ENCODE peak calls at places on chromosomes 3 and 15, in four cellular contexts. One of them, this sample, is unnamed.

GRCh38 chr3:146796078-146796477 is 190.9 kb upstream of the PLSCR5 start:
- DNase-seq in foreskin melanocyte: no peak
- DNase-seq in GM04503: no peak
- DNase-seq in H9: no peak
- DNase-seq in this sample: no peak

GRCh38 chr3:28989646-28990089 is 291.2 kb upstream of the RBMS3 start:
- DNase-seq in foreskin melanocyte: peak; percentile 87
- DNase-seq in GM04503: no peak
- DNase-seq in H9: no peak
- DNase-seq in this sample: peak; percentile 22

GRCh38 chr3:4721511-4721911 is 228.4 kb downstream of the ITPR1 start:
- DNase-seq in foreskin melanocyte: no peak
- DNase-seq in GM04503: peak; percentile 66
- DNase-seq in H9: no peak
- DNase-seq in this sample: no peak

GRCh38 chr3:197331131-197331530 is 32.7 kb upstream of the DLG1 start:
- DNase-seq in foreskin melanocyte: no peak
- DNase-seq in GM04503: no peak
- DNase-seq in H9: no peak
- DNase-seq in this sample: peak; percentile 61

GRCh38 chr3:1227111-1227510 is 134.3 kb downstream of the CNTN6 start:
- DNase-seq in foreskin melanocyte: no peak
- DNase-seq in GM04503: no peak
- DNase-seq in H9: no peak
- DNase-seq in this sample: no peak

GRCh38 chr3:125683067-125683844 is 88.0 kb upstream of the OSBPL11 start:
- DNase-seq in foreskin melanocyte: no peak
- DNase-seq in GM04503: no peak
- DNase-seq in H9: no peak
- DNase-seq in this sample: no peak

GRCh38 chr3:52291508-52292181 is 4.0 kb downstream of the GLYCTK start:
- DNase-seq in foreskin melanocyte: no peak
- DNase-seq in GM04503: no peak
- DNase-seq in H9: no peak
- DNase-seq in this sample: peak; percentile 34

GRCh38 chr15:35305031-35305555 is 220.0 kb upstream of the NANOGP8 start:
- DNase-seq in foreskin melanocyte: no peak
- DNase-seq in GM04503: no peak
- DNase-seq in H9: no peak
- DNase-seq in this sample: no peak

GRCh38 chr3:133644768-133645167 is 17.0 kb downstream of the TOPBP1 start:
- DNase-seq in foreskin melanocyte: peak; percentile 79
- DNase-seq in GM04503: no peak
- DNase-seq in H9: no peak
- DNase-seq in this sample: peak; percentile 15

GRCh38 chr3:48684480-48685143 is 1.1 kb downstream of the NCKIPSD start:
- DNase-seq in foreskin melanocyte: no peak
- DNase-seq in GM04503: no peak
- DNase-seq in H9: no peak
- DNase-seq in this sample: no peak

GRCh38 chr3:62159693-62160092 is 213.7 kb downstream of the FEZF2 start:
- DNase-seq in foreskin melanocyte: no peak
- DNase-seq in GM04503: peak; percentile 81
- DNase-seq in H9: no peak
- DNase-seq in this sample: no peak

GRCh38 chr3:48661501-48662139 is 1.1 kb downstream of the CELSR3 start:
- DNase-seq in foreskin melanocyte: peak; percentile 21
- DNase-seq in GM04503: no peak
- DNase-seq in H9: peak; percentile 87
- DNase-seq in this sample: peak; percentile 32

GRCh38 chr3:157354722-157355121 is 81.9 kb upstream of the PTX3 start:
- DNase-seq in foreskin melanocyte: no peak
- DNase-seq in GM04503: no peak
- DNase-seq in H9: no peak
- DNase-seq in this sample: peak; percentile 61

GRCh38 chr15:74208901-74209559 is 6.4 kb upstream of the STRA6 start:
- DNase-seq in foreskin melanocyte: no peak
- DNase-seq in GM04503: no peak
- DNase-seq in H9: peak; percentile 78
- DNase-seq in this sample: no peak

GRCh38 chr3:186644683-186645082 is 4.5 kb downstream of the FETUB start:
- DNase-seq in foreskin melanocyte: no peak
- DNase-seq in GM04503: no peak
- DNase-seq in H9: no peak
- DNase-seq in this sample: no peak

GRCh38 chr3:46280105-46280797 is 38.0 kb downstream of the CCR3 start:
- DNase-seq in foreskin melanocyte: peak; percentile 2
- DNase-seq in GM04503: no peak
- DNase-seq in H9: no peak
- DNase-seq in this sample: no peak

GRCh38 chr3:41673643-41674042 is 288.3 kb downstream of the ULK4 start:
- DNase-seq in foreskin melanocyte: no peak
- DNase-seq in GM04503: peak; percentile 42
- DNase-seq in H9: no peak
- DNase-seq in this sample: no peak

GRCh38 chr3:43858052-43858701 is 167.4 kb downstream of the ABHD5 start:
- DNase-seq in foreskin melanocyte: no peak
- DNase-seq in GM04503: no peak
- DNase-seq in H9: peak; percentile 36
- DNase-seq in this sample: no peak

GRCh38 chr3:111845996-111846395 is 13.1 kb upstream of the PHLDB2 start:
- DNase-seq in foreskin melanocyte: no peak
- DNase-seq in GM04503: no peak
- DNase-seq in H9: no peak
- DNase-seq in this sample: no peak

GRCh38 chr15:74540135-74540760 is 772 bp upstream of the ARID3B start:
- DNase-seq in foreskin melanocyte: no peak
- DNase-seq in GM04503: no peak
- DNase-seq in H9: no peak
- DNase-seq in this sample: no peak

GRCh38 chr3:165133188-165133899 is 55.0 kb upstream of the SI start:
- DNase-seq in foreskin melanocyte: no peak
- DNase-seq in GM04503: no peak
- DNase-seq in H9: no peak
- DNase-seq in this sample: no peak

GRCh38 chr15:43776101-43776717 is 557 bp downstream of the ELL3 start:
- DNase-seq in foreskin melanocyte: no peak
- DNase-seq in GM04503: no peak
- DNase-seq in H9: peak; percentile 73
- DNase-seq in this sample: no peak

GRCh38 chr3:186785517-186786018 is 2.2 kb downstream of the EIF4A2 start:
- DNase-seq in foreskin melanocyte: no peak
- DNase-seq in GM04503: no peak
- DNase-seq in H9: no peak
- DNase-seq in this sample: no peak

GRCh38 chr15:62896969-62897486 is 145.5 kb upstream of the TPM1 start:
- DNase-seq in foreskin melanocyte: peak; percentile 87
- DNase-seq in GM04503: peak; percentile 97
- DNase-seq in H9: no peak
- DNase-seq in this sample: peak; percentile 30

GRCh38 chr15:89888214-89888804 is 5.5 kb downstream of the AP3S2 start:
- DNase-seq in foreskin melanocyte: no peak
- DNase-seq in GM04503: peak; percentile 72
- DNase-seq in H9: no peak
- DNase-seq in this sample: peak; percentile 61

GRCh38 chr3:12830785-12831581 is 10.4 kb downstream of the RPL32 start:
- DNase-seq in foreskin melanocyte: no peak
- DNase-seq in GM04503: no peak
- DNase-seq in H9: no peak
- DNase-seq in this sample: no peak

GRCh38 chr15:33392453-33392852 is 81.7 kb downstream of the RYR3 start:
- DNase-seq in foreskin melanocyte: no peak
- DNase-seq in GM04503: no peak
- DNase-seq in H9: peak; percentile 44
- DNase-seq in this sample: peak; percentile 24

This sample was measured in SK-MEL-5.